ENCODE peak calls at places on chromosome 13, in six cellular contexts. One of them, this sample, is unnamed.

GRCh38 chr13:19607523-19608078 is 25.9 kb upstream of the MPHOSPH8 start:
- DNase-seq in HT1080: no peak
- DNase-seq in AG10803: no peak
- DNase-seq in fibroblast of the conjunctiva: no peak
- DNase-seq in activated naive CD4-positive, alpha-beta T cell treated with anti-CD3 and anti-CD28 coated beads, Interleukin-2, amount 50 U/mL, for 16 hours: no peak
- DNase-seq in NCI-H510A: no peak
- DNase-seq in this sample: peak

GRCh38 chr13:85798999-85799646 is at the start of gene SLITRK6:
- DNase-seq in AG10803: no peak
- DNase-seq in fibroblast of the conjunctiva: peak
- DNase-seq in HT1080: peak
- DNase-seq in activated naive CD4-positive, alpha-beta T cell treated with anti-CD3 and anti-CD28 coated beads, Interleukin-2, amount 50 U/mL, for 16 hours: no peak
- DNase-seq in NCI-H510A: peak
- DNase-seq in this sample: peak

GRCh38 chr13:29707876-29708543 is 112.5 kb upstream of the SLC7A1 start:
- DNase-seq in activated naive CD4-positive, alpha-beta T cell treated with anti-CD3 and anti-CD28 coated beads, Interleukin-2, amount 50 U/mL, for 16 hours: peak
- DNase-seq in fibroblast of the conjunctiva: peak
- DNase-seq in HT1080: peak
- DNase-seq in NCI-H510A: no peak
- DNase-seq in AG10803: peak
- DNase-seq in this sample: peak

GRCh38 chr13:48043789-48044503 is 6.4 kb downstream of the NUDT15 start:
- DNase-seq in fibroblast of the conjunctiva: peak
- DNase-seq in activated naive CD4-positive, alpha-beta T cell treated with anti-CD3 and anti-CD28 coated beads, Interleukin-2, amount 50 U/mL, for 16 hours: no peak
- DNase-seq in NCI-H510A: no peak
- DNase-seq in AG10803: peak
- DNase-seq in HT1080: peak
- DNase-seq in this sample: peak

GRCh38 chr13:43023244-43023931 is at the start of gene DNAJC15:
- DNase-seq in activated naive CD4-positive, alpha-beta T cell treated with anti-CD3 and anti-CD28 coated beads, Interleukin-2, amount 50 U/mL, for 16 hours: peak
- DNase-seq in fibroblast of the conjunctiva: peak
- DNase-seq in HT1080: peak
- DNase-seq in AG10803: peak
- DNase-seq in NCI-H510A: peak
- DNase-seq in this sample: peak

GRCh38 chr13:101343128-101343787 is 73.0 kb downstream of the NALCN start:
- DNase-seq in fibroblast of the conjunctiva: no peak
- DNase-seq in AG10803: no peak
- DNase-seq in NCI-H510A: no peak
- DNase-seq in activated naive CD4-positive, alpha-beta T cell treated with anti-CD3 and anti-CD28 coated beads, Interleukin-2, amount 50 U/mL, for 16 hours: no peak
- DNase-seq in HT1080: no peak
- DNase-seq in this sample: peak

GRCh38 chr13:112245179-112245724 is 130.9 kb upstream of the SPACA7 start:
- DNase-seq in NCI-H510A: no peak
- DNase-seq in HT1080: no peak
- DNase-seq in fibroblast of the conjunctiva: no peak
- DNase-seq in activated naive CD4-positive, alpha-beta T cell treated with anti-CD3 and anti-CD28 coated beads, Interleukin-2, amount 50 U/mL, for 16 hours: no peak
- DNase-seq in AG10803: no peak
- DNase-seq in this sample: no peak

GRCh38 chr13:27194895-27195764 is 23.5 kb upstream of the USP12 start:
- DNase-seq in HT1080: peak
- DNase-seq in activated naive CD4-positive, alpha-beta T cell treated with anti-CD3 and anti-CD28 coated beads, Interleukin-2, amount 50 U/mL, for 16 hours: no peak
- DNase-seq in NCI-H510A: no peak
- DNase-seq in AG10803: peak
- DNase-seq in fibroblast of the conjunctiva: peak
- DNase-seq in this sample: peak

GRCh38 chr13:43877788-43878187 is 1.8 kb downstream of the CCDC122 start:
- DNase-seq in AG10803: peak
- DNase-seq in fibroblast of the conjunctiva: no peak
- DNase-seq in NCI-H510A: no peak
- DNase-seq in HT1080: no peak
- DNase-seq in activated naive CD4-positive, alpha-beta T cell treated with anti-CD3 and anti-CD28 coated beads, Interleukin-2, amount 50 U/mL, for 16 hours: no peak
- DNase-seq in this sample: no peak

GRCh38 chr13:61810065-61810464 is 394.4 kb upstream of the PCDH20 start:
- DNase-seq in NCI-H510A: no peak
- DNase-seq in activated naive CD4-positive, alpha-beta T cell treated with anti-CD3 and anti-CD28 coated beads, Interleukin-2, amount 50 U/mL, for 16 hours: no peak
- DNase-seq in HT1080: no peak
- DNase-seq in fibroblast of the conjunctiva: no peak
- DNase-seq in AG10803: no peak
- DNase-seq in this sample: no peak

GRCh38 chr13:110116072-110116487 is 190.9 kb downstream of the COL4A1 start:
- DNase-seq in HT1080: no peak
- DNase-seq in fibroblast of the conjunctiva: peak
- DNase-seq in activated naive CD4-positive, alpha-beta T cell treated with anti-CD3 and anti-CD28 coated beads, Interleukin-2, amount 50 U/mL, for 16 hours: peak
- DNase-seq in NCI-H510A: no peak
- DNase-seq in AG10803: peak
- DNase-seq in this sample: peak

GRCh38 chr13:95660981-95661581 is 15.9 kb upstream of the DNAJC3 start:
- DNase-seq in NCI-H510A: no peak
- DNase-seq in AG10803: peak
- DNase-seq in fibroblast of the conjunctiva: no peak
- DNase-seq in HT1080: peak
- DNase-seq in activated naive CD4-positive, alpha-beta T cell treated with anti-CD3 and anti-CD28 coated beads, Interleukin-2, amount 50 U/mL, for 16 hours: no peak
- DNase-seq in this sample: peak

GRCh38 chr13:79407349-79407979 is 1.4 kb upstream of the RBM26 start:
- DNase-seq in NCI-H510A: no peak
- DNase-seq in fibroblast of the conjunctiva: no peak
- DNase-seq in HT1080: no peak
- DNase-seq in AG10803: no peak
- DNase-seq in activated naive CD4-positive, alpha-beta T cell treated with anti-CD3 and anti-CD28 coated beads, Interleukin-2, amount 50 U/mL, for 16 hours: no peak
- DNase-seq in this sample: no peak

GRCh38 chr13:26423634-26424033 is 133.8 kb upstream of the WASF3 start:
- DNase-seq in activated naive CD4-positive, alpha-beta T cell treated with anti-CD3 and anti-CD28 coated beads, Interleukin-2, amount 50 U/mL, for 16 hours: no peak
- DNase-seq in NCI-H510A: no peak
- DNase-seq in AG10803: peak
- DNase-seq in HT1080: no peak
- DNase-seq in fibroblast of the conjunctiva: no peak
- DNase-seq in this sample: no peak

GRCh38 chr13:114328595-114328994 is 14.3 kb downstream of the CHAMP1 start:
- DNase-seq in activated naive CD4-positive, alpha-beta T cell treated with anti-CD3 and anti-CD28 coated beads, Interleukin-2, amount 50 U/mL, for 16 hours: no peak
- DNase-seq in NCI-H510A: no peak
- DNase-seq in HT1080: no peak
- DNase-seq in AG10803: no peak
- DNase-seq in fibroblast of the conjunctiva: no peak
- DNase-seq in this sample: no peak

GRCh38 chr13:73335226-73335625 is 276.4 kb downstream of the KLF5 start:
- DNase-seq in AG10803: peak
- DNase-seq in HT1080: peak
- DNase-seq in fibroblast of the conjunctiva: peak
- DNase-seq in NCI-H510A: no peak
- DNase-seq in activated naive CD4-positive, alpha-beta T cell treated with anti-CD3 and anti-CD28 coated beads, Interleukin-2, amount 50 U/mL, for 16 hours: no peak
- DNase-seq in this sample: peak

GRCh38 chr13:45231722-45232121 is 30.9 kb upstream of the KCTD4 start:
- DNase-seq in AG10803: peak
- DNase-seq in fibroblast of the conjunctiva: no peak
- DNase-seq in HT1080: no peak
- DNase-seq in NCI-H510A: no peak
- DNase-seq in activated naive CD4-positive, alpha-beta T cell treated with anti-CD3 and anti-CD28 coated beads, Interleukin-2, amount 50 U/mL, for 16 hours: no peak
- DNase-seq in this sample: peak

GRCh38 chr13:109699628-109700071 is 86.7 kb downstream of the IRS2 start:
- DNase-seq in NCI-H510A: no peak
- DNase-seq in fibroblast of the conjunctiva: no peak
- DNase-seq in HT1080: no peak
- DNase-seq in AG10803: no peak
- DNase-seq in activated naive CD4-positive, alpha-beta T cell treated with anti-CD3 and anti-CD28 coated beads, Interleukin-2, amount 50 U/mL, for 16 hours: no peak
- DNase-seq in this sample: no peak

GRCh38 chr13:108270442-108270841 is 924 bp downstream of the TNFSF13B start:
- DNase-seq in AG10803: no peak
- DNase-seq in HT1080: no peak
- DNase-seq in NCI-H510A: no peak
- DNase-seq in activated naive CD4-positive, alpha-beta T cell treated with anti-CD3 and anti-CD28 coated beads, Interleukin-2, amount 50 U/mL, for 16 hours: no peak
- DNase-seq in fibroblast of the conjunctiva: no peak
- DNase-seq in this sample: no peak

GRCh38 chr13:25375727-25376358 is 4.1 kb downstream of the ATP8A2 start:
- DNase-seq in AG10803: peak
- DNase-seq in fibroblast of the conjunctiva: peak
- DNase-seq in HT1080: peak
- DNase-seq in activated naive CD4-positive, alpha-beta T cell treated with anti-CD3 and anti-CD28 coated beads, Interleukin-2, amount 50 U/mL, for 16 hours: no peak
- DNase-seq in NCI-H510A: no peak
- DNase-seq in this sample: peak

GRCh38 chr13:92681239-92681638 is 545.4 kb upstream of the GPC6 start:
- DNase-seq in AG10803: no peak
- DNase-seq in activated naive CD4-positive, alpha-beta T cell treated with anti-CD3 and anti-CD28 coated beads, Interleukin-2, amount 50 U/mL, for 16 hours: no peak
- DNase-seq in HT1080: no peak
- DNase-seq in fibroblast of the conjunctiva: no peak
- DNase-seq in NCI-H510A: no peak
- DNase-seq in this sample: no peak

GRCh38 chr13:77331421-77331820 is 4.5 kb upstream of the MYCBP2 start:
- DNase-seq in fibroblast of the conjunctiva: no peak
- DNase-seq in AG10803: no peak
- DNase-seq in activated naive CD4-positive, alpha-beta T cell treated with anti-CD3 and anti-CD28 coated beads, Interleukin-2, amount 50 U/mL, for 16 hours: no peak
- DNase-seq in HT1080: no peak
- DNase-seq in NCI-H510A: no peak
- DNase-seq in this sample: no peak

GRCh38 chr13:42807236-42807635 is 25.9 kb downstream of the FAM216B start:
- DNase-seq in HT1080: peak
- DNase-seq in NCI-H510A: no peak
- DNase-seq in activated naive CD4-positive, alpha-beta T cell treated with anti-CD3 and anti-CD28 coated beads, Interleukin-2, amount 50 U/mL, for 16 hours: no peak
- DNase-seq in AG10803: peak
- DNase-seq in fibroblast of the conjunctiva: no peak
- DNase-seq in this sample: peak

GRCh38 chr13:92575782-92576181 is 650.8 kb upstream of the GPC6 start:
- DNase-seq in NCI-H510A: peak
- DNase-seq in HT1080: no peak
- DNase-seq in AG10803: no peak
- DNase-seq in fibroblast of the conjunctiva: no peak
- DNase-seq in activated naive CD4-positive, alpha-beta T cell treated with anti-CD3 and anti-CD28 coated beads, Interleukin-2, amount 50 U/mL, for 16 hours: no peak
- DNase-seq in this sample: no peak

GRCh38 chr13:36912983-36913382 is 7.1 kb downstream of the SMAD9 start:
- DNase-seq in fibroblast of the conjunctiva: no peak
- DNase-seq in AG10803: no peak
- DNase-seq in NCI-H510A: no peak
- DNase-seq in HT1080: no peak
- DNase-seq in activated naive CD4-positive, alpha-beta T cell treated with anti-CD3 and anti-CD28 coated beads, Interleukin-2, amount 50 U/mL, for 16 hours: no peak
- DNase-seq in this sample: no peak

This sample was measured in ELR.